ENCODE peak calls at places on chromosomes 6 and 20, in eight cellular contexts. U is HCEC 1CT; T is naive thymus-derived CD8-positive, alpha-beta T cell; Z is NCI-H748 treated with DMSO at 0.1 percent for 48 hours; A is C1 segment of cervical spinal cord; X is T-helper 1 cell; I is NCI-H2081; P is ACHN. N is an unnamed sample.

GRCh38 chr6:1200706-1201105 is 111.2 kb upstream of the FOXQ1 start:
- DNase-seq in U (peak; percentile 25), T (no peak), Z (no peak), A (no peak), X (no peak), I (no peak), P (no peak), N (no peak)

GRCh38 chr6:112983741-112984221 is 636.7 kb downstream of the RFPL4B start:
- DNase-seq in U (peak; percentile 33), T (no peak), Z (no peak), A (no peak), X (no peak), I (no peak), P (no peak), N (no peak)

GRCh38 chr20:49659096-49659495 is 54.6 kb downstream of the B4GALT5 start:
- DNase-seq in U (no peak), T (no peak), Z (no peak), A (no peak), X (no peak), I (no peak), P (no peak), N (no peak)

GRCh38 chr6:17907467-17908229 is 79.8 kb downstream of the KIF13A start:
- DNase-seq in U (peak; percentile 99), T (no peak), Z (no peak), A (peak; percentile 22), X (peak; percentile 53), I (no peak), P (peak; percentile 93), N (no peak)

GRCh38 chr6:56978530-56978929 is 23.6 kb downstream of the BEND6 start:
- DNase-seq in U (no peak), T (no peak), Z (no peak), A (no peak), X (no peak), I (no peak), P (no peak), N (no peak)

GRCh38 chr6:39361657-39362486 is 39.4 kb upstream of the KCNK16 start:
- DNase-seq in U (no peak), T (peak; percentile 24), Z (peak; percentile 67), A (peak; percentile 74), X (peak; percentile 26), I (peak; percentile 82), P (peak; percentile 49), N (peak; percentile 45)

GRCh38 chr20:21090112-21090737 is 15.9 kb downstream of the LINC00237 start:
- DNase-seq in U (no peak), T (no peak), Z (peak; percentile 88), A (peak; percentile 45), X (no peak), I (peak; percentile 64), P (no peak), N (no peak)

GRCh38 chr6:124699038-124699437 is 263.2 kb upstream of the RNF217 start:
- DNase-seq in U (no peak), T (no peak), Z (no peak), A (no peak), X (no peak), I (no peak), P (no peak), N (no peak)

GRCh38 chr6:160974304-160974771 is 17.2 kb upstream of the MAP3K4 start:
- DNase-seq in U (peak; percentile 96), T (no peak), Z (no peak), A (no peak), X (no peak), I (no peak), P (no peak), N (no peak)

GRCh38 chr6:151289399-151290007 is 49.7 kb downstream of the AKAP12 start:
- DNase-seq in U (no peak), T (no peak), Z (no peak), A (no peak), X (peak; percentile 45), I (no peak), P (no peak), N (no peak)

N was measured in NCI-H1694.